ENCODE peak calls at places on chromosomes 12 and 14, in eight cellular contexts. One of them, this sample, is unnamed.

GRCh38 chr14:46580941-46581671 is 70.5 kb downstream of the RPL10L start:
- DNase-seq in HepG2: peak
- DNase-seq in uterus: no peak
- DNase-seq in body of pancreas: peak
- DNase-seq in esophagus squamous epithelium: no peak
- DNase-seq in IMR-90: no peak
- DNase-seq in H54: no peak
- DNase-seq in adrenal gland: peak
- DNase-seq in this sample: no peak

GRCh38 chr14:103730490-103731035 is 15.0 kb downstream of the ZFYVE21 start:
- DNase-seq in HepG2: no peak
- DNase-seq in uterus: no peak
- DNase-seq in body of pancreas: peak
- DNase-seq in esophagus squamous epithelium: no peak
- DNase-seq in IMR-90: no peak
- DNase-seq in H54: no peak
- DNase-seq in adrenal gland: peak
- DNase-seq in this sample: no peak

GRCh38 chr12:49716546-49716945 is 9.3 kb upstream of the FMNL3 start:
- DNase-seq in HepG2: no peak
- DNase-seq in uterus: no peak
- DNase-seq in body of pancreas: no peak
- DNase-seq in esophagus squamous epithelium: no peak
- DNase-seq in IMR-90: no peak
- DNase-seq in H54: no peak
- DNase-seq in adrenal gland: no peak
- DNase-seq in this sample: peak

GRCh38 chr12:82055391-82055790 is 296.2 kb upstream of the PPFIA2 start:
- DNase-seq in HepG2: no peak
- DNase-seq in uterus: no peak
- DNase-seq in body of pancreas: no peak
- DNase-seq in esophagus squamous epithelium: no peak
- DNase-seq in IMR-90: no peak
- DNase-seq in H54: no peak
- DNase-seq in adrenal gland: no peak
- DNase-seq in this sample: no peak

GRCh38 chr14:92553456-92553855 is 39.9 kb downstream of the RIN3 start:
- DNase-seq in HepG2: no peak
- DNase-seq in uterus: peak
- DNase-seq in body of pancreas: no peak
- DNase-seq in esophagus squamous epithelium: no peak
- DNase-seq in IMR-90: peak
- DNase-seq in H54: peak
- DNase-seq in adrenal gland: peak
- DNase-seq in this sample: no peak

GRCh38 chr12:40325349-40325960 is 100.7 kb downstream of the LRRK2 start:
- DNase-seq in HepG2: peak
- DNase-seq in uterus: no peak
- DNase-seq in body of pancreas: no peak
- DNase-seq in esophagus squamous epithelium: no peak
- DNase-seq in IMR-90: peak
- DNase-seq in H54: peak
- DNase-seq in adrenal gland: no peak
- DNase-seq in this sample: peak

GRCh38 chr12:19771858-19772257 is 332.6 kb downstream of the AEBP2 start:
- DNase-seq in HepG2: no peak
- DNase-seq in uterus: no peak
- DNase-seq in body of pancreas: no peak
- DNase-seq in esophagus squamous epithelium: no peak
- DNase-seq in IMR-90: peak
- DNase-seq in H54: no peak
- DNase-seq in adrenal gland: no peak
- DNase-seq in this sample: no peak

GRCh38 chr12:54027442-54027786 is 826 bp upstream of the HOXC6 start:
- DNase-seq in HepG2: no peak
- DNase-seq in uterus: no peak
- DNase-seq in body of pancreas: no peak
- DNase-seq in esophagus squamous epithelium: no peak
- DNase-seq in IMR-90: no peak
- DNase-seq in H54: no peak
- DNase-seq in adrenal gland: no peak
- DNase-seq in this sample: no peak

GRCh38 chr12:89453579-89453978 is 71.0 kb downstream of the GALNT4 start:
- DNase-seq in HepG2: peak
- DNase-seq in uterus: no peak
- DNase-seq in body of pancreas: no peak
- DNase-seq in esophagus squamous epithelium: no peak
- DNase-seq in IMR-90: peak
- DNase-seq in H54: no peak
- DNase-seq in adrenal gland: no peak
- DNase-seq in this sample: no peak

GRCh38 chr14:21042918-21043317 is 756 bp downstream of the RNASE7 start:
- DNase-seq in HepG2: no peak
- DNase-seq in uterus: no peak
- DNase-seq in body of pancreas: peak
- DNase-seq in esophagus squamous epithelium: no peak
- DNase-seq in IMR-90: no peak
- DNase-seq in H54: no peak
- DNase-seq in adrenal gland: peak
- DNase-seq in this sample: no peak

GRCh38 chr12:78560633-78561032 is 303.9 kb upstream of the SYT1 start:
- DNase-seq in HepG2: no peak
- DNase-seq in uterus: no peak
- DNase-seq in body of pancreas: no peak
- DNase-seq in esophagus squamous epithelium: no peak
- DNase-seq in IMR-90: no peak
- DNase-seq in H54: no peak
- DNase-seq in adrenal gland: no peak
- DNase-seq in this sample: no peak

GRCh38 chr12:97308576-97309198 is 153.9 kb upstream of the RMST start:
- DNase-seq in HepG2: peak
- DNase-seq in uterus: no peak
- DNase-seq in body of pancreas: no peak
- DNase-seq in esophagus squamous epithelium: no peak
- DNase-seq in IMR-90: peak
- DNase-seq in H54: no peak
- DNase-seq in adrenal gland: no peak
- DNase-seq in this sample: no peak

GRCh38 chr12:122421815-122422737 is at the start of gene CLIP1:
- DNase-seq in HepG2: peak
- DNase-seq in uterus: peak
- DNase-seq in body of pancreas: peak
- DNase-seq in esophagus squamous epithelium: no peak
- DNase-seq in IMR-90: peak
- DNase-seq in H54: peak
- DNase-seq in adrenal gland: peak
- DNase-seq in this sample: peak

GRCh38 chr14:99543985-99544384 is 60.0 kb downstream of the CCDC85C start:
- DNase-seq in HepG2: no peak
- DNase-seq in uterus: no peak
- DNase-seq in body of pancreas: no peak
- DNase-seq in esophagus squamous epithelium: no peak
- DNase-seq in IMR-90: no peak
- DNase-seq in H54: no peak
- DNase-seq in adrenal gland: no peak
- DNase-seq in this sample: no peak

GRCh38 chr12:82279597-82279996 is 78.6 kb downstream of the CCDC59 start:
- DNase-seq in HepG2: no peak
- DNase-seq in uterus: no peak
- DNase-seq in body of pancreas: no peak
- DNase-seq in esophagus squamous epithelium: no peak
- DNase-seq in IMR-90: no peak
- DNase-seq in H54: no peak
- DNase-seq in adrenal gland: no peak
- DNase-seq in this sample: no peak

DNA sequence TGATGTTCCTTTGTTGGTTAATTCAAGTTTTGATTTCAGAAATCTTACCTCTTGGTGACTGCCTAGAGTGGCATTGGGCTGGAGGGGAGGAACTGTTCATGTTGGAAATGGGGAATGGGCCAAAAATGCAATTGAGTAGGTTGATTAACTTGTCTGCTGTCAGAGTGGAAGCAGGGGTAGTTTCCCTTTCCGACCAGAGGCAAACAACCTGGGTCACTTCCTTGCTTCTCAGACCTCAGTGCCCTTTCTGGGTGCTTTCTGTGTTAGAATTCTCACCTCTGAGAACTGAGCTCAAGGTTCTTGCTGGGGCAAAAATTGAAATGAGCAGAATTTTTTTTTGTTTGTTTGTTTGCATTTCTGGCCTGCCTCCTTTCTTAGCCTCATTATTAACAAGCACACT is 2.3 kb upstream of the M6PR start:
- DNase-seq in HepG2: no peak
- DNase-seq in uterus: no peak
- DNase-seq in body of pancreas: no peak
- DNase-seq in esophagus squamous epithelium: no peak
- DNase-seq in IMR-90: no peak
- DNase-seq in H54: no peak
- DNase-seq in adrenal gland: no peak
- DNase-seq in this sample: no peak
- TF ChIP-seq POLR2A in HepG2: no peak
- TF ChIP-seq POLR2A in uterus: no peak
- TF ChIP-seq POLR2A in body of pancreas: no peak
- TF ChIP-seq POLR2A in esophagus squamous epithelium: no peak
- TF ChIP-seq POLR2A in IMR-90: no peak
- TF ChIP-seq POLR2A in H54: no peak
- TF ChIP-seq POLR2A in adrenal gland: no peak
- TF ChIP-seq POLR2A in this sample: no peak

DNA sequence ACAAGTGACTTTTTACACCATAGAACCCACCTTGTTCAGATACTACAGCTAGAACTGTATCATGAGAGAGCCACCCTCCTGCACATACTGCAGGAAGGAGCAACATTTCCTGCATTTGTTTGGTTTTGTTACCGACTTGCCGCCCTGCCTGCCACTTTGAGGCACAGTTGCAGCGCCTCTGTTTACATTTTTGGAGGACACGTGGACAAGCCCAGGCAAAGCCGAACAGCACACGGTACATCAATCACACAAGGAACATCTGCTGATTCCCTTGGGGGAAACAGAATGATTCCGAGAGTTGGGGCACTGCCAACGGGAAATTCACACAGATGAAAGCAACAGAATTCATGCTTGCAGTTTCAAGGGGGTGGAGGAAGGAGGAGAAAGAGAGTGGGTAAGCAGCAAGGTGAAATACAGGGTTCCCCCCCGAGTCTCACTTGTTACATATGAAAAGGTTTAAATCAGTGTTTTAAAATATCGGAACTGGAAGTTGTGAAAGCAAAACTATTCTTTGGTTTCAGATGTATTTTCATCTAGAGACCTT is 110.7 kb downstream of the BTG1 start:
- DNase-seq in HepG2: peak
- DNase-seq in uterus: peak
- DNase-seq in body of pancreas: peak
- DNase-seq in esophagus squamous epithelium: no peak
- DNase-seq in IMR-90: peak
- DNase-seq in H54: peak
- DNase-seq in adrenal gland: peak
- DNase-seq in this sample: no peak
- TF ChIP-seq POLR2A in HepG2: no peak
- TF ChIP-seq POLR2A in uterus: no peak
- TF ChIP-seq POLR2A in body of pancreas: peak
- TF ChIP-seq POLR2A in esophagus squamous epithelium: peak
- TF ChIP-seq POLR2A in IMR-90: no peak
- TF ChIP-seq POLR2A in H54: no peak
- TF ChIP-seq POLR2A in adrenal gland: no peak
- TF ChIP-seq POLR2A in this sample: no peak

GRCh38 chr12:32755051-32755653 is 545 bp downstream of the YARS2 start:
- DNase-seq in HepG2: peak
- DNase-seq in uterus: peak
- DNase-seq in body of pancreas: peak
- DNase-seq in esophagus squamous epithelium: peak
- DNase-seq in IMR-90: peak
- DNase-seq in H54: peak
- DNase-seq in adrenal gland: peak
- DNase-seq in this sample: peak
- TF ChIP-seq POLR2A in HepG2: peak
- TF ChIP-seq POLR2A in uterus: no peak
- TF ChIP-seq POLR2A in body of pancreas: no peak
- TF ChIP-seq POLR2A in esophagus squamous epithelium: no peak
- TF ChIP-seq POLR2A in IMR-90: no peak
- TF ChIP-seq POLR2A in H54: peak
- TF ChIP-seq POLR2A in adrenal gland: no peak
- TF ChIP-seq POLR2A in this sample: no peak

GRCh38 chr12:120724720-120725119 is 906 bp upstream of the ACADS start:
- DNase-seq in HepG2: no peak
- DNase-seq in uterus: no peak
- DNase-seq in body of pancreas: no peak
- DNase-seq in esophagus squamous epithelium: no peak
- DNase-seq in IMR-90: no peak
- DNase-seq in H54: no peak
- DNase-seq in adrenal gland: no peak
- DNase-seq in this sample: no peak

GRCh38 chr12:120725151-120725658 is 421 bp upstream of the ACADS start:
- DNase-seq in HepG2: no peak
- DNase-seq in uterus: no peak
- DNase-seq in body of pancreas: no peak
- DNase-seq in esophagus squamous epithelium: no peak
- DNase-seq in IMR-90: no peak
- DNase-seq in H54: no peak
- DNase-seq in adrenal gland: no peak
- DNase-seq in this sample: no peak

GRCh38 chr12:120726510-120726793 is 826 bp downstream of the ACADS start:
- DNase-seq in HepG2: no peak
- DNase-seq in uterus: no peak
- DNase-seq in body of pancreas: no peak
- DNase-seq in esophagus squamous epithelium: no peak
- DNase-seq in IMR-90: no peak
- DNase-seq in H54: no peak
- DNase-seq in adrenal gland: no peak
- DNase-seq in this sample: no peak

GRCh38 chr12:120726961-120727360 is 1.3 kb downstream of the ACADS start:
- DNase-seq in HepG2: no peak
- DNase-seq in uterus: no peak
- DNase-seq in body of pancreas: no peak
- DNase-seq in esophagus squamous epithelium: no peak
- DNase-seq in IMR-90: no peak
- DNase-seq in H54: no peak
- DNase-seq in adrenal gland: no peak
- DNase-seq in this sample: no peak

DNA sequence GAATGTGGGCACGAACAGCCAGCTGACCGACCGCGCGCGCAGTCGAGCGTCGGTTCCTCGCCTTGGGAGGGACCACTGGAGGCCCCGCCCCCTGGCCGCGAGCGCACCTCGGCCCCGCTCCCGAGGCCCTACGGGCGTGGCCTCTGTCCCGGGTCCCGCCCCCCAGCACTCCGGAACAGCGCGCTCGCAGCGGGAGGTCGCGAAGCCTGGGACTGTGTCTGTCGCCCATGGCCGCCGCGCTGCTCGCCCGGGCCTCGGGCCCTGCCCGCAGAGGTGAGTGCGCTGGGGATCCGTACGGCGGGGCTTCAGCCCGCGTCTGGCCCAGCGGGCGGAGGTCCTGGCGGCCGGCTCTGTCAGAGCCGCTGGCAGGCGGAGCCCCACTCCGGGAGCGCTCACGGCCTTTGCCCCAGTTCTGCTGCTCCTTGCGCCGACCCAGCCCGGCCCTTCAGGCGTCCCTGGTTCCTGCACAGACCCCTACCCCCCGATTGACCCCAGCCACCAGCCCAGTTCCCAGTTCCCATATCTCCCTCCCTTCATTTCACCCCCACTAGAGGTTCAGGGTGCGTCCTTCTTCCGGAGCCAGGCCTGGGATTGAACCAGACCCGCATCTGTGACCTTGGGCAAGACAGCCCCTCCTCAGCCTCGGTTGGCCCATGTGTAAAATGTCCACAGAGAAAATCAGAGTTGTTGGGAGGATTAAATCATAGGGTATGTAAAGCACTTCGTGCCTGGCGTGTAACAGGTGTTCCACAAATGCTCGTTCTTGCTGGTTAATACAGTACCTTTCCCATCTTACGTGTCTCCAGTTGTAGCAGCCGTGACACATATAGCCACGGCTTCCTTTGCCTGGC is at the start of gene ACADS:
- DNase-seq in HepG2: peak
- DNase-seq in uterus: peak
- DNase-seq in body of pancreas: peak
- DNase-seq in esophagus squamous epithelium: peak
- DNase-seq in IMR-90: peak
- DNase-seq in H54: peak
- DNase-seq in adrenal gland: peak
- DNase-seq in this sample: peak
- TF ChIP-seq POLR2A in HepG2: peak
- TF ChIP-seq POLR2A in uterus: peak
- TF ChIP-seq POLR2A in body of pancreas: peak
- TF ChIP-seq POLR2A in esophagus squamous epithelium: peak
- TF ChIP-seq POLR2A in IMR-90: no peak
- TF ChIP-seq POLR2A in H54: peak
- TF ChIP-seq POLR2A in adrenal gland: peak
- TF ChIP-seq POLR2A in this sample: peak

This sample was measured in GM12892.